ENCODE peak calls at places on chromosomes 11 and 22, in four cellular contexts. One of them, this sample, is unnamed.

GRCh38 chr22:18060646-18061620 is 16.9 kb upstream of the PEX26 start:
- DNase-seq in posterior vena cava: peak
- DNase-seq in brain microvascular endothelial cell: peak
- DNase-seq in stimulated activated effector memory CD8-positive, alpha-beta T cell treated with anti-CD3 and anti-CD28 coated beads, Interleukin-12 subunit alpha, Interleukin-12 subunit beta, amount 100 ng/mL, for 72 hours: no peak
- DNase-seq in this sample: peak

GRCh38 chr11:109275931-109276330 is 146.1 kb upstream of the C11orf87 start:
- DNase-seq in posterior vena cava: no peak
- DNase-seq in brain microvascular endothelial cell: no peak
- DNase-seq in stimulated activated effector memory CD8-positive, alpha-beta T cell treated with anti-CD3 and anti-CD28 coated beads, Interleukin-12 subunit alpha, Interleukin-12 subunit beta, amount 100 ng/mL, for 72 hours: no peak
- DNase-seq in this sample: no peak

GRCh38 chr22:28978158-28978557 is 83.5 kb downstream of the C22orf31 start:
- DNase-seq in posterior vena cava: no peak
- DNase-seq in brain microvascular endothelial cell: peak
- DNase-seq in stimulated activated effector memory CD8-positive, alpha-beta T cell treated with anti-CD3 and anti-CD28 coated beads, Interleukin-12 subunit alpha, Interleukin-12 subunit beta, amount 100 ng/mL, for 72 hours: no peak
- DNase-seq in this sample: no peak

GRCh38 chr11:17992916-17993315 is 19.9 kb downstream of the SERGEF start:
- DNase-seq in posterior vena cava: no peak
- DNase-seq in brain microvascular endothelial cell: no peak
- DNase-seq in stimulated activated effector memory CD8-positive, alpha-beta T cell treated with anti-CD3 and anti-CD28 coated beads, Interleukin-12 subunit alpha, Interleukin-12 subunit beta, amount 100 ng/mL, for 72 hours: no peak
- DNase-seq in this sample: no peak

GRCh38 chr11:40175980-40176379 is 1283.5 kb downstream of the LRRC4C start:
- DNase-seq in posterior vena cava: no peak
- DNase-seq in brain microvascular endothelial cell: no peak
- DNase-seq in stimulated activated effector memory CD8-positive, alpha-beta T cell treated with anti-CD3 and anti-CD28 coated beads, Interleukin-12 subunit alpha, Interleukin-12 subunit beta, amount 100 ng/mL, for 72 hours: no peak
- DNase-seq in this sample: no peak

GRCh38 chr11:113474362-113475159 is 637 bp downstream of the DRD2 start:
- DNase-seq in posterior vena cava: peak
- DNase-seq in brain microvascular endothelial cell: peak
- DNase-seq in stimulated activated effector memory CD8-positive, alpha-beta T cell treated with anti-CD3 and anti-CD28 coated beads, Interleukin-12 subunit alpha, Interleukin-12 subunit beta, amount 100 ng/mL, for 72 hours: peak
- DNase-seq in this sample: no peak

GRCh38 chr11:3808846-3809623 is 675 bp downstream of the PGAP2 start:
- DNase-seq in posterior vena cava: peak
- DNase-seq in brain microvascular endothelial cell: no peak
- DNase-seq in stimulated activated effector memory CD8-positive, alpha-beta T cell treated with anti-CD3 and anti-CD28 coated beads, Interleukin-12 subunit alpha, Interleukin-12 subunit beta, amount 100 ng/mL, for 72 hours: no peak
- DNase-seq in this sample: no peak

GRCh38 chr11:88508808-88509581 is 171.5 kb upstream of the CTSC start:
- DNase-seq in posterior vena cava: peak
- DNase-seq in brain microvascular endothelial cell: no peak
- DNase-seq in stimulated activated effector memory CD8-positive, alpha-beta T cell treated with anti-CD3 and anti-CD28 coated beads, Interleukin-12 subunit alpha, Interleukin-12 subunit beta, amount 100 ng/mL, for 72 hours: peak
- DNase-seq in this sample: peak

GRCh38 chr11:107384136-107384535 is 73.5 kb downstream of the CWF19L2 start:
- DNase-seq in posterior vena cava: no peak
- DNase-seq in brain microvascular endothelial cell: no peak
- DNase-seq in stimulated activated effector memory CD8-positive, alpha-beta T cell treated with anti-CD3 and anti-CD28 coated beads, Interleukin-12 subunit alpha, Interleukin-12 subunit beta, amount 100 ng/mL, for 72 hours: no peak
- DNase-seq in this sample: no peak

GRCh38 chr22:26416670-26417270 is 12.3 kb upstream of the ASPHD2 start:
- DNase-seq in posterior vena cava: no peak
- DNase-seq in brain microvascular endothelial cell: peak
- DNase-seq in stimulated activated effector memory CD8-positive, alpha-beta T cell treated with anti-CD3 and anti-CD28 coated beads, Interleukin-12 subunit alpha, Interleukin-12 subunit beta, amount 100 ng/mL, for 72 hours: no peak
- DNase-seq in this sample: no peak

GRCh38 chr11:23778971-23779370 is 717.9 kb upstream of the LUZP2 start:
- DNase-seq in posterior vena cava: no peak
- DNase-seq in brain microvascular endothelial cell: no peak
- DNase-seq in stimulated activated effector memory CD8-positive, alpha-beta T cell treated with anti-CD3 and anti-CD28 coated beads, Interleukin-12 subunit alpha, Interleukin-12 subunit beta, amount 100 ng/mL, for 72 hours: no peak
- DNase-seq in this sample: no peak

GRCh38 chr11:46710821-46711269 is 8.2 kb upstream of the F2 start:
- DNase-seq in posterior vena cava: peak
- DNase-seq in brain microvascular endothelial cell: peak
- DNase-seq in stimulated activated effector memory CD8-positive, alpha-beta T cell treated with anti-CD3 and anti-CD28 coated beads, Interleukin-12 subunit alpha, Interleukin-12 subunit beta, amount 100 ng/mL, for 72 hours: no peak
- DNase-seq in this sample: no peak

GRCh38 chr11:16607675-16608644 is 130.5 kb upstream of the C11orf58 start:
- DNase-seq in posterior vena cava: peak
- DNase-seq in brain microvascular endothelial cell: peak
- DNase-seq in stimulated activated effector memory CD8-positive, alpha-beta T cell treated with anti-CD3 and anti-CD28 coated beads, Interleukin-12 subunit alpha, Interleukin-12 subunit beta, amount 100 ng/mL, for 72 hours: no peak
- DNase-seq in this sample: peak

GRCh38 chr11:61141601-61142028 is 19.6 kb downstream of the VPS37C start:
- DNase-seq in posterior vena cava: peak
- DNase-seq in brain microvascular endothelial cell: no peak
- DNase-seq in stimulated activated effector memory CD8-positive, alpha-beta T cell treated with anti-CD3 and anti-CD28 coated beads, Interleukin-12 subunit alpha, Interleukin-12 subunit beta, amount 100 ng/mL, for 72 hours: no peak
- DNase-seq in this sample: peak

GRCh38 chr22:24419480-24419860 is 7.9 kb upstream of the ADORA2A start:
- DNase-seq in posterior vena cava: peak
- DNase-seq in brain microvascular endothelial cell: no peak
- DNase-seq in stimulated activated effector memory CD8-positive, alpha-beta T cell treated with anti-CD3 and anti-CD28 coated beads, Interleukin-12 subunit alpha, Interleukin-12 subunit beta, amount 100 ng/mL, for 72 hours: no peak
- DNase-seq in this sample: no peak

GRCh38 chr22:41367680-41368542 is 13.8 kb upstream of the TEF start:
- DNase-seq in posterior vena cava: no peak
- DNase-seq in brain microvascular endothelial cell: no peak
- DNase-seq in stimulated activated effector memory CD8-positive, alpha-beta T cell treated with anti-CD3 and anti-CD28 coated beads, Interleukin-12 subunit alpha, Interleukin-12 subunit beta, amount 100 ng/mL, for 72 hours: no peak
- DNase-seq in this sample: no peak

GRCh38 chr11:123187670-123188507 is 7.2 kb downstream of the CLMP start:
- DNase-seq in posterior vena cava: no peak
- DNase-seq in brain microvascular endothelial cell: peak
- DNase-seq in stimulated activated effector memory CD8-positive, alpha-beta T cell treated with anti-CD3 and anti-CD28 coated beads, Interleukin-12 subunit alpha, Interleukin-12 subunit beta, amount 100 ng/mL, for 72 hours: no peak
- DNase-seq in this sample: no peak

This sample was measured in spleen.